ENCODE peak calls at places on chromosome 18, in four cellular contexts. S, Q, N and W are unnamed samples.

GRCh38 chr18:77249583-77250500 is at the start of gene GALR1:
- DNase-seq in S (no peak), Q (no peak), N (no peak), W (peak)

GRCh38 chr18:76098728-76099514 is 396.1 kb downstream of the ZNF516 start:
- DNase-seq in S (no peak), Q (no peak), N (no peak), W (no peak)

GRCh38 chr18:2002604-2003003 is 568.7 kb downstream of the METTL4 start:
- DNase-seq in S (no peak), Q (peak), N (no peak), W (no peak)

GRCh38 chr18:44968336-44968735 is 287.6 kb downstream of the SETBP1 start:
- DNase-seq in S (no peak), Q (no peak), N (no peak), W (no peak)

GRCh38 chr18:62662799-62663173 is 52.6 kb upstream of the PHLPP1 start:
- DNase-seq in S (no peak), Q (no peak), N (no peak), W (no peak)

GRCh38 chr18:73829146-73829545 is 318.5 kb downstream of the FBXO15 start:
- DNase-seq in S (peak), Q (no peak), N (no peak), W (no peak)

GRCh38 chr18:54608008-54608642 is 17.1 kb downstream of the DYNAP start:
- DNase-seq in S (no peak), Q (peak), N (no peak), W (peak)

GRCh38 chr18:47323158-47323557 is 71.7 kb upstream of the SKOR2 start:
- DNase-seq in S (no peak), Q (no peak), N (peak), W (no peak)

GRCh38 chr18:57438669-57439616 is 3.8 kb downstream of the ONECUT2 start:
- DNase-seq in S (no peak), Q (no peak), N (no peak), W (no peak)

GRCh38 chr18:392926-393325 is 107.6 kb downstream of the COLEC12 start:
- DNase-seq in S (no peak), Q (peak), N (no peak), W (peak)

GRCh38 chr18:42155024-42155423 is 200.0 kb downstream of the PIK3C3 start:
- DNase-seq in S (no peak), Q (no peak), N (no peak), W (no peak)

GRCh38 chr18:3305354-3305762 is 43.4 kb downstream of the MYL12B start:
- DNase-seq in S (no peak), Q (peak), N (peak), W (peak)

GRCh38 chr18:59906203-59906602 is 6.4 kb downstream of the PMAIP1 start:
- DNase-seq in S (no peak), Q (no peak), N (no peak), W (peak)

GRCh38 chr18:35856178-35856577 is 116.3 kb upstream of the RMP24 start:
- DNase-seq in S (no peak), Q (no peak), N (no peak), W (no peak)
- H3K4me3 ChIP-seq in S (no peak), Q (no peak), N (no peak), W (no peak)

DNA sequence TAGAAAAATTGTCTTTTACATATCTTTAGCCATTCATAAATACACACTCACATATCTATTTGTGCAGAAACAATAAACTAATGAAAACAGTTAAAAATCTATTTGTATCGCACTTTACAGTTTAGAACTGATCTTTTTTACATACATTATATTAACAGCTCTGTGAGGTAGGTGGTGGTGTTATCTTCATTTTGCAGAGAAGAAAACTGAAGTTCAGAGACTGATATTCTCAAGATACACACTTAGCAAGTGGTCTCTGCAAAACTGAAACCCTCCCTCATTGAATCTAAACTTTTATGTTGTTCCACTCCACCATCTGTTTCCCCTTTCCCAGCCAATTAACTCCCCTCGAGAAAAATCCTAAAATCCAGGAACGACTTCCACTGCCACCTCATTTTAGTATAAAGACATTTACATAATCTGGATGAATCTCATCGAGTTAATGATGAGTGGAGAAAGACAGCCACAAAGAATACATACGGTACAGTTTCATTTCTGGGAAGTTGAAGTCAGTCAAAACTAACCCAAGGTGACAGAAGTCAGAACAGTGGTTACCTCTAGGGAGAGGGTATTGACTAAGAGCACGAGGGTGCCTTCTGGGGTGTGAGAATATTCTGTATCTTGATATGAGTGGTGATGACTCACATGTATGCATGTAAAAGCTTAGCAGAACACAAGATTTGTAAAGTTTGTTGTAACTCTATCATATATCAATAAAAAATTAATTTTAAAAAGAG is 524.2 kb upstream of the TCF4 start:
- DNase-seq in S (no peak), Q (peak), N (peak), W (peak)
- TF ChIP-seq CTCF in S (no peak), Q (no peak), N (no peak), W (no peak)

DNA sequence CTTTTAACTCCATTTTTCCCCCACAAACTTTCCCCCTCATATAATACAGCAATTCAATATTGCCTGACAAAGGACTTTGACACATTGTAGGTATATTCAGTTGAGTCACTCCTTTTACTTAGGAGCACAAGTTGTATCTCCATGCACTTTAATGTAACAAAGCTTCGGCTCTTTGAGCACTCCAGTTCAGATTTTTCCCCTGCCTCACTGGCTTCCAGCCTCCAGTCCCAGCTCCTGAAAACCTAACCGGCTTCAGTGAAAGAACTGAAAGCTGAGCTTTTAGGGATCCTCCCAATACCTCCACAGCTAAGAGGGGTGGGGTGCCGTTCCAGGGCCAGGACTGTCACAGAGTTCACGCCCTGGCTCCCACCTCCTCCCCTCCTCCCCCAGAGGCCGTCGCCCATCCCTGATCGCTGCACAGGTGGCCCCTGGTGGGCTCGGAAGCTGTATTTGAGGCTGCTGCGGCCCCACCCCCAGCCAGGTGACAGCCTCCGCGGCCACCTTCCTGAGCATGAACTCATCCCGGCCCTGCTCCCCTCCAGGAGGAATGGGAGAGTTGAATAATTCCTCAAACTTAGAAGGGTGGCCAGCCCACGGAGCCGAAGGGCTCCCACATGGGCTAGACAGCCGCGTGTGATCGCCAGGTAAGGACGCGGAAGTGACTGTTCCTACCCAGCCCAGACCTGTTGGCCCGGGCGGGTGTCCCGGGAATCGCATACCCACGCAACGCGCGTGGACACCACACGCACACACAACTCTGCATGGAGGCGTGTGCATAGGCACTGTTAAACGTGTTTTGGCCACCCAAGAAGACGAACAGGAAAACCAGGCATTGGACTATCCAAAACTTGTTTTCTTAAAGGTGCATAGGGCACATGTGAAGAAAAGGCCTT is 1.8 kb downstream of the MYO5B start:
- DNase-seq in S (no peak), Q (no peak), N (no peak), W (no peak)
- H3K4me3 ChIP-seq in S (peak), Q (no peak), N (no peak), W (no peak)

DNA sequence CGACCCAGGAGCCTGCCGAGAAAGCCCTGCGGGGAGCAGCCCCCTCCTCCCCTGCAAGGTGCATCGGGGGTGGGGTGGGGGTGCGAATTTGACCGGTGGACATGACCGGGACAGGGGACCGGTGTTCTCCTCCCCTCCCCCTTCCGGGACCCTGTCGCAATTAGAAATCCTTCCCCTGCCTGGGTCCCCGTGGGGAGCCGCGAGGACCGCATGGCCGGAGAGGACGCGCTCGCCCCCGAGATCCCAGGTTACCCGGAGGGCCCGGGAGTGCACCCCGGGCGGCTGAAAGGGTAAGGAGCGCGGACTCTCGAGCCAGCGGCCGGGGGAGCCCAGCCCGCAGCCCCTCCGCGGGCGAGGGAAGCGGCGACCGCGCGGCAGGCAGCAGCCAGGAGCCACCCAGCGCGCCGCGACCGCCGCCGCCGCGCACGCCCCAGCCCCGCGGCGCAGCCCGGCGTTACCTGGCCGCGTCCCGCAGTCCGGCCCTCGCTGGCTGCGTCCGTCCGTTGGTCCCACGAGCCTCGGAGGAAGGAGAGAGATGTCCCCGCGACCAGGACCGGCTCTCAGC is 477 bp downstream of the DLGAP1 start:
- DNase-seq in S (no peak), Q (no peak), N (no peak), W (no peak)
- TF ChIP-seq CTCF in S (no peak), Q (no peak), N (no peak), W (no peak)

GRCh38 chr18:70243545-70243944 is 38.1 kb upstream of the RTTN start:
- DNase-seq in S (no peak), Q (no peak), N (no peak), W (peak)
- H3K4me3 ChIP-seq in S (no peak), Q (no peak), N (no peak), W (no peak)

GRCh38 chr18:66749030-66749429 is 145.1 kb upstream of the CDH19 start:
- DNase-seq in S (no peak), Q (peak), N (peak), W (peak)
- TF ChIP-seq CTCF in S (peak), Q (peak), N (peak), W (peak)

GRCh38 chr18:58788470-58788869 is 76.2 kb upstream of the ZNF532 start:
- DNase-seq in S (no peak), Q (no peak), N (no peak), W (no peak)

GRCh38 chr18:58784601-58785137 is 80.0 kb upstream of the ZNF532 start:
- DNase-seq in S (no peak), Q (peak), N (no peak), W (no peak)

GRCh38 chr18:58787750-58788149 is 76.9 kb upstream of the ZNF532 start:
- DNase-seq in S (peak), Q (no peak), N (no peak), W (no peak)

GRCh38 chr18:58785870-58786269 is 78.8 kb upstream of the ZNF532 start:
- DNase-seq in S (no peak), Q (no peak), N (no peak), W (no peak)

GRCh38 chr18:58785171-58785805 is 79.4 kb upstream of the ZNF532 start:
- DNase-seq in S (no peak), Q (peak), N (peak), W (peak)
- H3K4me3 ChIP-seq in S (no peak), Q (no peak), N (no peak), W (no peak)

GRCh38 chr18:9810994-9811393 is 74.8 kb upstream of the TXNDC2 start:
- DNase-seq in S (no peak), Q (no peak), N (no peak), W (no peak)
- TF ChIP-seq CTCF in S (no peak), Q (no peak), N (no peak), W (no peak)